ENCODE peak calls at places on chromosomes 13 and 19, in six cellular contexts. G is foreskin fibroblast, H is uterus, E is Karpas-422, W is SW 1271, Y is kidney tubule cell. K is an unnamed sample.

GRCh38 chr19:14686411-14686810 is 3.4 kb upstream of the ZNF333 start:
- DNase-seq in G (peak), H (no peak), E (peak), W (no peak), Y (peak), K (no peak)

GRCh38 chr13:72174549-72174948 is 307.5 kb upstream of the DACH1 start:
- DNase-seq in G (no peak), H (no peak), E (no peak), W (no peak), Y (no peak), K (no peak)

GRCh38 chr13:112744306-112745021 is 54.6 kb downstream of the ATP11A start:
- DNase-seq in G (peak), H (peak), E (no peak), W (no peak), Y (peak), K (no peak)

GRCh38 chr19:6480843-6481415 is 658 bp downstream of the DENND1C start:
- DNase-seq in G (no peak), H (no peak), E (peak), W (no peak), Y (no peak), K (no peak)

GRCh38 chr19:54662730-54663129 is at the start of gene LILRB4:
- DNase-seq in G (no peak), H (no peak), E (no peak), W (no peak), Y (no peak), K (no peak)

GRCh38 chr19:15216363-15216762 is 15.6 kb upstream of the NOTCH3 start:
- DNase-seq in G (no peak), H (no peak), E (no peak), W (no peak), Y (no peak), K (no peak)

GRCh38 chr19:17861542-17862402 is 2.1 kb downstream of the RPL18A start:
- DNase-seq in G (no peak), H (no peak), E (no peak), W (no peak), Y (no peak), K (no peak)

GRCh38 chr13:99352351-99353271 is 45.4 kb upstream of the GPR183 start:
- DNase-seq in G (no peak), H (no peak), E (no peak), W (no peak), Y (no peak), K (no peak)

GRCh38 chr19:40805258-40805868 is 6.4 kb downstream of the EGLN2 start:
- DNase-seq in G (no peak), H (no peak), E (no peak), W (no peak), Y (no peak), K (no peak)

GRCh38 chr19:42207767-42208259 is 9.7 kb downstream of the DEDD2 start:
- DNase-seq in G (peak), H (no peak), E (no peak), W (no peak), Y (peak), K (peak)

GRCh38 chr13:48040059-48040458 is 2.5 kb downstream of the NUDT15 start:
- DNase-seq in G (no peak), H (no peak), E (no peak), W (no peak), Y (no peak), K (no peak)

K was measured in brain microvascular endothelial cell.